ENCODE peak calls at places on chromosomes 5 and 9, in seven cellular contexts. One of them, this sample, is unnamed.

GRCh38 chr9:134544388-134545212 is 97.0 kb upstream of the COL5A1 start:
- DNase-seq in adipocyte: peak; percentile 83
- DNase-seq in OCI-LY7: no peak
- DNase-seq in fibroblast of lung: peak; percentile 91
- DNase-seq in lower lobe of right lung: no peak
- DNase-seq in left ventricle myocardium inferior: peak; percentile 33
- DNase-seq in cardiac muscle cell: peak; percentile 83
- DNase-seq in this sample: no peak

GRCh38 chr5:59586811-59587340 is 306.6 kb downstream of the PDE4D start:
- DNase-seq in adipocyte: no peak
- DNase-seq in OCI-LY7: no peak
- DNase-seq in fibroblast of lung: peak; percentile 27
- DNase-seq in lower lobe of right lung: no peak
- DNase-seq in left ventricle myocardium inferior: no peak
- DNase-seq in cardiac muscle cell: no peak
- DNase-seq in this sample: no peak

GRCh38 chr5:31768046-31768445 is 129.1 kb downstream of the PDZD2 start:
- DNase-seq in adipocyte: no peak
- DNase-seq in OCI-LY7: no peak
- DNase-seq in fibroblast of lung: no peak
- DNase-seq in lower lobe of right lung: no peak
- DNase-seq in left ventricle myocardium inferior: peak; percentile 44
- DNase-seq in cardiac muscle cell: no peak
- DNase-seq in this sample: no peak

GRCh38 chr9:123742009-123742767 is 187.7 kb downstream of the DENND1A start:
- DNase-seq in adipocyte: peak; percentile 58
- DNase-seq in OCI-LY7: no peak
- DNase-seq in fibroblast of lung: peak; percentile 61
- DNase-seq in lower lobe of right lung: no peak
- DNase-seq in left ventricle myocardium inferior: peak; percentile 33
- DNase-seq in cardiac muscle cell: peak; percentile 92
- DNase-seq in this sample: no peak

GRCh38 chr9:14080940-14081621 is 232.9 kb downstream of the NFIB start:
- DNase-seq in adipocyte: peak; percentile 24
- DNase-seq in OCI-LY7: peak; percentile 22
- DNase-seq in fibroblast of lung: peak; percentile 95
- DNase-seq in lower lobe of right lung: no peak
- DNase-seq in left ventricle myocardium inferior: no peak
- DNase-seq in cardiac muscle cell: peak; percentile 33
- DNase-seq in this sample: no peak

GRCh38 chr9:100309992-100310391 is 42.8 kb downstream of the TEX10 start:
- DNase-seq in adipocyte: peak; percentile 47
- DNase-seq in OCI-LY7: no peak
- DNase-seq in fibroblast of lung: peak; percentile 62
- DNase-seq in lower lobe of right lung: no peak
- DNase-seq in left ventricle myocardium inferior: no peak
- DNase-seq in cardiac muscle cell: peak; percentile 16
- DNase-seq in this sample: no peak

GRCh38 chr9:91192785-91193657 is 168.7 kb downstream of the AUH start:
- DNase-seq in adipocyte: peak; percentile 98
- DNase-seq in OCI-LY7: peak; percentile 59
- DNase-seq in fibroblast of lung: peak; percentile 99
- DNase-seq in lower lobe of right lung: peak; percentile 74
- DNase-seq in left ventricle myocardium inferior: peak; percentile 76
- DNase-seq in cardiac muscle cell: peak; percentile 99
- DNase-seq in this sample: peak; percentile 77

GRCh38 chr5:5887818-5888217 is 465.3 kb downstream of the ICE1 start:
- DNase-seq in adipocyte: no peak
- DNase-seq in OCI-LY7: no peak
- DNase-seq in fibroblast of lung: no peak
- DNase-seq in lower lobe of right lung: no peak
- DNase-seq in left ventricle myocardium inferior: no peak
- DNase-seq in cardiac muscle cell: no peak
- DNase-seq in this sample: no peak

GRCh38 chr5:173435543-173435942 is 107.3 kb upstream of the STC2 start:
- DNase-seq in adipocyte: no peak
- DNase-seq in OCI-LY7: no peak
- DNase-seq in fibroblast of lung: no peak
- DNase-seq in lower lobe of right lung: no peak
- DNase-seq in left ventricle myocardium inferior: no peak
- DNase-seq in cardiac muscle cell: peak; percentile 31
- DNase-seq in this sample: no peak

GRCh38 chr5:148808864-148809642 is 17.4 kb upstream of the ADRB2 start:
- DNase-seq in adipocyte: no peak
- DNase-seq in OCI-LY7: peak; percentile 85
- DNase-seq in fibroblast of lung: no peak
- DNase-seq in lower lobe of right lung: peak; percentile 78
- DNase-seq in left ventricle myocardium inferior: peak; percentile 22
- DNase-seq in cardiac muscle cell: no peak
- DNase-seq in this sample: no peak

GRCh38 chr9:99299214-99300102 is 77.4 kb downstream of the SEC61B start:
- DNase-seq in adipocyte: peak; percentile 74
- DNase-seq in OCI-LY7: peak; percentile 7
- DNase-seq in fibroblast of lung: peak; percentile 68
- DNase-seq in lower lobe of right lung: no peak
- DNase-seq in left ventricle myocardium inferior: no peak
- DNase-seq in cardiac muscle cell: peak; percentile 36
- DNase-seq in this sample: no peak

GRCh38 chr5:35312281-35312680 is 82.0 kb upstream of the PRLR start:
- DNase-seq in adipocyte: no peak
- DNase-seq in OCI-LY7: no peak
- DNase-seq in fibroblast of lung: no peak
- DNase-seq in lower lobe of right lung: no peak
- DNase-seq in left ventricle myocardium inferior: no peak
- DNase-seq in cardiac muscle cell: no peak
- DNase-seq in this sample: no peak

GRCh38 chr9:129198737-129199435 is 20.8 kb upstream of the IER5L start:
- DNase-seq in adipocyte: no peak
- DNase-seq in OCI-LY7: peak; percentile 31
- DNase-seq in fibroblast of lung: no peak
- DNase-seq in lower lobe of right lung: no peak
- DNase-seq in left ventricle myocardium inferior: no peak
- DNase-seq in cardiac muscle cell: no peak
- DNase-seq in this sample: no peak

GRCh38 chr5:110726249-110727024 is at the start of gene TMEM232:
- DNase-seq in adipocyte: peak; percentile 53
- DNase-seq in OCI-LY7: peak; percentile 16
- DNase-seq in fibroblast of lung: peak; percentile 71
- DNase-seq in lower lobe of right lung: peak; percentile 84
- DNase-seq in left ventricle myocardium inferior: peak; percentile 51
- DNase-seq in cardiac muscle cell: peak; percentile 81
- DNase-seq in this sample: peak; percentile 56

GRCh38 chr9:99069075-99069474 is 35.8 kb upstream of the TGFBR1 start:
- DNase-seq in adipocyte: no peak
- DNase-seq in OCI-LY7: no peak
- DNase-seq in fibroblast of lung: no peak
- DNase-seq in lower lobe of right lung: no peak
- DNase-seq in left ventricle myocardium inferior: no peak
- DNase-seq in cardiac muscle cell: no peak
- DNase-seq in this sample: no peak

GRCh38 chr5:110333384-110333783 is 393.1 kb downstream of the TMEM232 start:
- DNase-seq in adipocyte: no peak
- DNase-seq in OCI-LY7: peak; percentile 15
- DNase-seq in fibroblast of lung: no peak
- DNase-seq in lower lobe of right lung: no peak
- DNase-seq in left ventricle myocardium inferior: no peak
- DNase-seq in cardiac muscle cell: peak; percentile 12
- DNase-seq in this sample: no peak

GRCh38 chr5:170551076-170551475 is 47.3 kb downstream of the KCNIP1 start:
- DNase-seq in adipocyte: no peak
- DNase-seq in OCI-LY7: no peak
- DNase-seq in fibroblast of lung: peak; percentile 40
- DNase-seq in lower lobe of right lung: no peak
- DNase-seq in left ventricle myocardium inferior: no peak
- DNase-seq in cardiac muscle cell: peak; percentile 55
- DNase-seq in this sample: no peak

GRCh38 chr9:108837530-108837929 is 18.3 kb downstream of the ACTL7B start:
- DNase-seq in adipocyte: no peak
- DNase-seq in OCI-LY7: no peak
- DNase-seq in fibroblast of lung: no peak
- DNase-seq in lower lobe of right lung: no peak
- DNase-seq in left ventricle myocardium inferior: no peak
- DNase-seq in cardiac muscle cell: no peak
- DNase-seq in this sample: no peak

GRCh38 chr5:149599375-149599774 is 18.1 kb downstream of the ARHGEF37 start:
- DNase-seq in adipocyte: no peak
- DNase-seq in OCI-LY7: no peak
- DNase-seq in fibroblast of lung: no peak
- DNase-seq in lower lobe of right lung: no peak
- DNase-seq in left ventricle myocardium inferior: no peak
- DNase-seq in cardiac muscle cell: no peak
- DNase-seq in this sample: no peak

GRCh38 chr9:92770005-92770995 is 5.7 kb upstream of the BICD2 start:
- DNase-seq in adipocyte: no peak
- DNase-seq in OCI-LY7: peak; percentile 56
- DNase-seq in fibroblast of lung: no peak
- DNase-seq in lower lobe of right lung: no peak
- DNase-seq in left ventricle myocardium inferior: no peak
- DNase-seq in cardiac muscle cell: peak; percentile 38
- DNase-seq in this sample: peak; percentile 55

GRCh38 chr9:2810424-2811075 is 33.3 kb downstream of the PUM3 start:
- DNase-seq in adipocyte: no peak
- DNase-seq in OCI-LY7: no peak
- DNase-seq in fibroblast of lung: no peak
- DNase-seq in lower lobe of right lung: no peak
- DNase-seq in left ventricle myocardium inferior: no peak
- DNase-seq in cardiac muscle cell: no peak
- DNase-seq in this sample: no peak

GRCh38 chr5:141560725-141561483 is 57.9 kb downstream of the DIAPH1 start:
- DNase-seq in adipocyte: peak; percentile 98
- DNase-seq in OCI-LY7: no peak
- DNase-seq in fibroblast of lung: peak; percentile 97
- DNase-seq in lower lobe of right lung: peak; percentile 60
- DNase-seq in left ventricle myocardium inferior: peak; percentile 82
- DNase-seq in cardiac muscle cell: peak; percentile 99
- DNase-seq in this sample: peak; percentile 86

DNA sequence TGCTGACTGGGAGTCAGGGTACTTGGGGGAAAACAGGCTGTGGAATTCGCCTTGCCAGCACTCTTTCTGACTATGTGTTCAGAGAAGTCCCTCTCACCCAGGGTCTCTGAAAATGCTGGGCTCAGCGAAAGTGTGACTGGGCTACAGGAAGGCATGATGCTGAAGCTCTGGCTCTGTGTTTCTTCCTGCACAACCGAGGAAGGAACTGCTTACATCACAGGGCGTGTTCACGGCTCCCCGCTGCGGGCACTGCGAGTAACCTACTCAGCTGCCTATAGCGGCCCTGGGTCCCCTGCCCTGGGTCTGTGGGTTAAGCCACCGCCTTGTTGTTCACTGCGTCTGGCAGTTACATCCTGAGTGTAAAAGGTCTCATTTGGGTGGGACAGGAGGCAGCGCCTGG is 222.4 kb upstream of the IRX4 start:
- DNase-seq in adipocyte: no peak
- DNase-seq in OCI-LY7: no peak
- DNase-seq in fibroblast of lung: no peak
- DNase-seq in lower lobe of right lung: no peak
- DNase-seq in left ventricle myocardium inferior: no peak
- DNase-seq in cardiac muscle cell: no peak
- DNase-seq in this sample: no peak
- H3K4me3 ChIP-seq in adipocyte: no peak overlapping the region
- H3K4me3 ChIP-seq in OCI-LY7: no peak overlapping the region
- H3K4me3 ChIP-seq in fibroblast of lung: no peak overlapping the region
- H3K4me3 ChIP-seq in lower lobe of right lung: no peak overlapping the region
- H3K4me3 ChIP-seq in left ventricle myocardium inferior: no peak overlapping the region
- H3K4me3 ChIP-seq in cardiac muscle cell: no peak overlapping the region
- H3K4me3 ChIP-seq in this sample: no peak overlapping the region

GRCh38 chr5:151153766-151154272 is 3.8 kb downstream of the ANXA6 start:
- DNase-seq in adipocyte: no peak
- DNase-seq in OCI-LY7: no peak
- DNase-seq in fibroblast of lung: no peak
- DNase-seq in lower lobe of right lung: no peak
- DNase-seq in left ventricle myocardium inferior: no peak
- DNase-seq in cardiac muscle cell: no peak
- DNase-seq in this sample: no peak
- H3K4me3 ChIP-seq in adipocyte: peak overlapping the region; percentile 26
- H3K4me3 ChIP-seq in OCI-LY7: no peak overlapping the region
- H3K4me3 ChIP-seq in fibroblast of lung: no peak overlapping the region
- H3K4me3 ChIP-seq in lower lobe of right lung: no peak overlapping the region
- H3K4me3 ChIP-seq in left ventricle myocardium inferior: no peak overlapping the region
- H3K4me3 ChIP-seq in cardiac muscle cell: no peak overlapping the region
- H3K4me3 ChIP-seq in this sample: no peak overlapping the region

GRCh38 chr5:143398451-143399237 is 4.8 kb downstream of the NR3C1 start:
- DNase-seq in adipocyte: peak; percentile 46
- DNase-seq in OCI-LY7: peak; percentile 37
- DNase-seq in fibroblast of lung: no peak
- DNase-seq in lower lobe of right lung: no peak
- DNase-seq in left ventricle myocardium inferior: no peak
- DNase-seq in cardiac muscle cell: peak; percentile 29
- DNase-seq in this sample: no peak
- H3K4me3 ChIP-seq in adipocyte: peak overlapping the region; percentile 93
- H3K4me3 ChIP-seq in OCI-LY7: peak overlapping the region; percentile 91
- H3K4me3 ChIP-seq in fibroblast of lung: peak overlapping the region; percentile 93
- H3K4me3 ChIP-seq in lower lobe of right lung: peak overlapping the region; percentile 92
- H3K4me3 ChIP-seq in left ventricle myocardium inferior: peak overlapping the region; percentile 88
- H3K4me3 ChIP-seq in cardiac muscle cell: no peak overlapping the region
- H3K4me3 ChIP-seq in this sample: no peak overlapping the region

GRCh38 chr5:178883815-178884430 is 11.8 kb upstream of the ZFP2 start:
- DNase-seq in adipocyte: no peak
- DNase-seq in OCI-LY7: no peak
- DNase-seq in fibroblast of lung: no peak
- DNase-seq in lower lobe of right lung: no peak
- DNase-seq in left ventricle myocardium inferior: no peak
- DNase-seq in cardiac muscle cell: no peak
- DNase-seq in this sample: no peak
- H3K4me3 ChIP-seq in adipocyte: peak overlapping the region; percentile 69
- H3K4me3 ChIP-seq in OCI-LY7: no peak overlapping the region
- H3K4me3 ChIP-seq in fibroblast of lung: no peak overlapping the region
- H3K4me3 ChIP-seq in lower lobe of right lung: no peak overlapping the region
- H3K4me3 ChIP-seq in left ventricle myocardium inferior: no peak overlapping the region
- H3K4me3 ChIP-seq in cardiac muscle cell: no peak overlapping the region
- H3K4me3 ChIP-seq in this sample: no peak overlapping the region